ENCODE peak calls at places on chromosome 14, in four cellular contexts. V, M, D and U are unnamed samples.

GRCh38 chr14:35215110-35215872 is 76.9 kb upstream of the PSMA6 start:
- DNase-seq in M (peak), D (no peak), V (peak), U (peak)

GRCh38 chr14:33237102-33237501 is 298.4 kb downstream of the NPAS3 start:
- DNase-seq in M (no peak), V (no peak), D (no peak), U (no peak)

GRCh38 chr14:64292197-64292596 is 2.0 kb downstream of the ESR2 start:
- DNase-seq in D (no peak), V (no peak), M (no peak), U (no peak)

GRCh38 chr14:100905166-100905565 is 1.6 kb upstream of the RTL1 start:
- DNase-seq in D (no peak), M (no peak), V (no peak), U (no peak)

GRCh38 chr14:54676822-54677708 is 110.1 kb downstream of the SAMD4A start:
- DNase-seq in D (no peak), V (peak), M (no peak), U (peak)

GRCh38 chr14:106508216-106508615 is 981.8 kb downstream of the TMEM121 start:
- DNase-seq in D (no peak), M (no peak), V (no peak), U (no peak)

GRCh38 chr14:105092912-105093425 is 27.7 kb upstream of the GPR132 start:
- DNase-seq in D (peak), V (peak), M (no peak), U (peak)

GRCh38 chr14:49991491-49991890 is 98.6 kb downstream of the ARF6 start:
- DNase-seq in D (peak), V (no peak), M (no peak), U (no peak)

GRCh38 chr14:85531594-85532391 is 1.8 kb downstream of the FLRT2 start:
- DNase-seq in M (no peak), D (no peak), V (peak), U (peak)

GRCh38 chr14:32967421-32967820 is 28.7 kb downstream of the NPAS3 start:
- DNase-seq in D (no peak), M (no peak), V (no peak), U (no peak)

GRCh38 chr14:71289536-71289935 is 382.3 kb downstream of the PCNX1 start:
- DNase-seq in V (no peak), D (no peak), M (no peak), U (no peak)
- TF ChIP-seq SMC3 in V (no peak), D (no peak), M (no peak), U (no peak)

DNA sequence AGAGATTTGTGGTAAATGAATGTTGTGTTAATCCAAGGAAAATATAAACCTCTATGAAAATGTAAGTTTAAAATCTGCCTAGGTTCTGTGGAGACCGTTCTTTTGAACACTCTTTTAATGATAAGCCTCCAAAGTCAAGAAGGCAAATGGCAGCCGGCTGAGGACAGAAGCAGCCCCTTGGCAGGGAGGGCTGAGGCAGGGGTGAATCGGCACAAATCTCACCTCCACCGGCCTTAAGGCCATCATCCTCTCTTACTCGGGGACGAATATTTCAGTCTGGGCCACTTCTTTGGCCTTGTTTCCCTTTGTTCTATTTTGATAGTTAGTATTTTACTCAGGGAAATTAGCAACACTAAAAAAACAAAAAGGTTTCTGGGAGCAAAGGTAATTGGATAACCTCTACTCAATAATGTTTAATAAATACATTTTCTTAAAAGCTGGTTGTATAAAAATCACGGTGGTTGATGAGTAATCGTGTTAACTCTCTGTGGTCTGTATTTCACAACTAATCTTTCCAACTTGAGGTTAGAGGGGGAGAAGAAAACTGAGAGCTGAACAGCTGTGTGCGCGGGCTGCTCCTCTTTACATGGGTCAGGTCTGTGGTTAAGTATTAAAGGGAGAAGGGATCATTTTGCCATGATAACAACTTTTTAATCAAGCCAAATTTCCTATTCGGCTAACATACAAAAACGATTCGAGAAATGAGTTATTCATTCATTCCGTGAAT is 18.6 kb downstream of the LGMN start:
- DNase-seq in D (no peak), M (no peak), V (no peak), U (peak)
- TF ChIP-seq MAFK in D (no peak), M (no peak), V (no peak), U (no peak)

DNA sequence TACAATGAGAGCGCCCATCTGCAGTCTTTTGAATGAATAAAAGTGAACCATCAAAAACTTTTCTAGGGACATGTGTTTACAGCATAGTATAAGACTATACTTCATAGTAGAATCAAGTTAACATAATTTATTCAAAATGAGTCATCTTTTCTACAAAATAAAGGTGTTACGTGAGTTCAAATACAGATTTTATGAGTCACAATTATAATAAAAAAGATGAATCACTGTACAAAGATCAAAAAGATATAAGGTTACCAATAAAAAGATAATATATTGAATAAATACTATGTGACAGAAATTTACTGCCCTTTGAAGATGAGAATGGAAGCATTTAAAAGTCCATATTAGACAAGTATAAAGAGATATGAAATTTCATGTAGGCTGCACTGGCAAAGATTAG is 2.8 kb downstream of the MBIP start:
- DNase-seq in D (no peak), V (no peak), M (no peak), U (peak)
- TF ChIP-seq USF2 in D (no peak), V (no peak), M (no peak), U (no peak)

DNA sequence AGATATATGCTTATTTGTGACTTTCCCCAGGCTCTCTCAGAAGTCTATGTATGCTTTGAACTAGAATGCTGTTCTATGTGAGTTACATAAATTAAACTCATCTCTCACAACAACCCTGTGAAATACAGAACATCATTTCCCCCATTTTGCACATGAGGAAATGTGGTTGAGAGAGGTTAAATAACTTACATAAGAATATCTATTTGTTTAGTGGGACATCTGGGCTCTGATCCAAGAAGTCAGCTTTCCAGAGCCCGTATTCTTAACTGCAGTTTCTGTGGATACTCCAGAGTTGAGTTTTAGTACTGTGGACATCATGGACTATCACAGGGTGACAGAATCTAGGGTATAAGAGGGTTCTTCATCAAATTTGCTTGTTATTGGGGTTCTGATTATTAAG is 242.5 kb upstream of the ARHGAP5 start:
- DNase-seq in V (peak), M (peak), D (no peak), U (peak)
- TF ChIP-seq SMC3 in V (no peak), M (no peak), D (no peak), U (no peak)

DNA sequence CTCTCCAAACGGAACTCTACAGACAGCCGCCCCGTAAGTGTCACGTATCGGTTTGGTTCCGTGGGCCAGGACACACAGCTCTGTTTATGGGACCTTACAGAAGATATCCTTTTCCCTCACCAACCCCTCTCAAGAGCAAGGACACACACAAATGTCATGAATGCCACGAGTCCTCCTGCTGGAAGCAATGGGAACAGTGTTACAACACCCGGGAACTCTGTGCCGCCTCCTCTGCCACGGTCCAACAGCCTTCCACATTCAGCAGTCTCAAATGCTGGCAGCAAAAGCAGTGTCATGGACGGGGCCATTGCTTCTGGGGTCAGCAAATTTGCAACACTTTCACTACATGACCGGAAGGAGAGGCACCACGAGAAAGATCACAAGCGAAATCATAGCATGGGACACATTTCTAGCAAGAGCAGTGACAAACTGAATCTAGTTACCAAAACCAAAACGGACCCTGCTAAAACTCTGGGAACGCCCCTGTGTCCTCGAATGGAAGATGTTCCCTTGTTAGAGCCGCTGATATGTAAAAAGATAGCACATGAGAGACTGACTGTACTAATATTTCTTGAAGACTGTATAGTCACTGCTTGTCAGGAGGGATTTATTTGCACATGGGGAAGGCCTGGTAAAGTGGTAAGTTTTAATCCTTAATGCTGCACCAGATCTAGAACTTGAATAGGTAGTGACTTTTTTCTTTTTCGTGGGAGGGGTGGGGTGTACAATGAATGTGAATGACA is 69.7 kb downstream of the WDR20 start:
- DNase-seq in M (peak), V (peak), D (no peak), U (peak)
- TF ChIP-seq MAFK in M (no peak), V (no peak), D (no peak), U (no peak)